ENCODE peak calls at places on chromosomes 7 and 10, in four cellular contexts. F is sigmoid colon, V is SK-N-SH, Q is endodermal cell. G is an unnamed sample.

GRCh38 chr7:129829677-129830631 is 122.8 kb downstream of the UBE2H start:
- DNase-seq in F (peak; percentile 86), V (peak; percentile 42), Q (peak; percentile 89), G (peak; percentile 77)

GRCh38 chr10:24446739-24447138 is 237.8 kb downstream of the KIAA1217 start:
- DNase-seq in F (no peak), V (no peak), Q (no peak), G (peak; percentile 73)

GRCh38 chr7:28405662-28406061 is 6.7 kb upstream of the CREB5 start:
- DNase-seq in F (peak; percentile 85), V (no peak), Q (no peak), G (peak; percentile 47)

GRCh38 chr7:155713382-155713781 is 68.9 kb downstream of the RBM33 start:
- DNase-seq in F (no peak), V (peak; percentile 32), Q (no peak), G (no peak)

GRCh38 chr10:33803248-33803647 is 468.8 kb upstream of the NRP1 start:
- DNase-seq in F (no peak), V (no peak), Q (no peak), G (no peak)

GRCh38 chr7:158413962-158414961 is 173.4 kb downstream of the PTPRN2 start:
- DNase-seq in F (no peak), V (no peak), Q (peak; percentile 49), G (no peak)

GRCh38 chr7:143882020-143882610 is 19.9 kb downstream of the TCAF1 start:
- DNase-seq in F (peak; percentile 91), V (peak; percentile 81), Q (peak; percentile 87), G (no peak)

GRCh38 chr7:115249080-115249479 is 327.2 kb downstream of the MDFIC start:
- DNase-seq in F (no peak), V (no peak), Q (no peak), G (peak; percentile 66)

GRCh38 chr10:53123311-53123710 is 350.7 kb upstream of the MBL2 start:
- DNase-seq in F (no peak), V (no peak), Q (no peak), G (no peak)

GRCh38 chr7:36037121-36037662 is 115.9 kb upstream of the EEPD1 start:
- DNase-seq in F (no peak), V (peak; percentile 73), Q (no peak), G (peak; percentile 76)

GRCh38 chr10:110936757-110937156 is 17.4 kb downstream of the SHOC2 start:
- DNase-seq in F (no peak), V (no peak), Q (no peak), G (no peak)

GRCh38 chr7:45703911-45704682 is 129.9 kb downstream of the ADCY1 start:
- DNase-seq in F (no peak), V (no peak), Q (peak; percentile 30), G (no peak)

GRCh38 chr7:98630770-98631169 is 13.7 kb downstream of the NPTX2 start:
- DNase-seq in F (no peak), V (no peak), Q (peak; percentile 23), G (no peak)

GRCh38 chr10:24156686-24157085 is 52.3 kb upstream of the KIAA1217 start:
- DNase-seq in F (no peak), V (no peak), Q (no peak), G (no peak)

GRCh38 chr7:25469669-25470068 is 241.4 kb upstream of the NPVF start:
- DNase-seq in F (no peak), V (no peak), Q (no peak), G (no peak)

GRCh38 chr10:1762066-1762465 is 24.7 kb upstream of the ADARB2 start:
- DNase-seq in F (no peak), V (no peak), Q (no peak), G (no peak)

GRCh38 chr7:103094102-103094501 is 19.2 kb downstream of the ARMC10 start:
- DNase-seq in F (no peak), V (no peak), Q (no peak), G (no peak)

GRCh38 chr7:15720849-15721471 is 34.5 kb upstream of the MEOX2 start:
- DNase-seq in F (peak; percentile 66), V (peak; percentile 5), Q (peak; percentile 68), G (peak; percentile 39)

DNA sequence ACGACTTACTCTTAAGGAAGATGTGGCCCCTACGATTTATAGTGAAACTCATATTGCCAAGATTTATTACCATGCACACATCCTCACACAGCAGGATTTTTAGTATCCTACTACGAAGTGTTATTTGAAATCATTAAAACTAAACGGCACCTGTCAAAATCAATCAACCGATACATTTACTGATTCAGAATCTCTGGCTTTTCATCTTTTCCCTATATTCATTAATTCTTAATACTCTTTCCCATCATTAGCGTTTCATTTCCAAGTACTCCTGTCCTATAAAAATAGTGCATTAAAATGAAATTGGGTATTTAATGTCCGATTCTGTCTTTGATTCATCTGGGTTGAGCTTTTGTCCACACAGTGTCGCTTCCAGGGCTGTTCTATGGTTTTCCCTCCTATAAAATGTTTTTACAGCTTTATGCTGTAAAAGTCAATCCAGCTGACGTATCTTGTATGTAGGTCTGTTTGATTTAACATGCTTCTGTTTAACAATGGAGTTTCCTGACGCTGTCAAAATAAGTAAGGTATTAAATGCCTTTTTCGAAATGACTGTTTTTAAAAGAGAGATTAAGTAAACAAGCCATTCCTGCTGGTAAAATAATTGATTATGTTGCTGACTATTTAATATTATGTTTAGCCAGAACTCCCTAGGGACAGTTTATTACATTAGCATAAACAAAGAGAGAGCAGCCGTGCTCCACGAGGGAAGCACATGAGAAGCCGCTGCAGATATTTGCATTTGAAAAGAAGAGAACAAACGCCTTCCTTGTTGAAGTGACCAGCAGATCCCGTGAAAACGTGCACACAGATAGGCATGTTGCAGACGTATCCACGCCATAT is 22.3 kb upstream of the SFMBT2 start:
- DNase-seq in F (no peak), V (no peak), Q (no peak), G (no peak)
- H3K4me3 ChIP-seq in F (no peak overlapping the region), V (no peak overlapping the region), Q (no peak overlapping the region), G (no peak overlapping the region)

GRCh38 chr7:116633131-116633988 is 38.6 kb upstream of the MET start:
- DNase-seq in F (no peak), V (no peak), Q (no peak), G (no peak)
- TF ChIP-seq CTCF in F (no peak), V (no peak), Q (no peak), G (no peak)

DNA sequence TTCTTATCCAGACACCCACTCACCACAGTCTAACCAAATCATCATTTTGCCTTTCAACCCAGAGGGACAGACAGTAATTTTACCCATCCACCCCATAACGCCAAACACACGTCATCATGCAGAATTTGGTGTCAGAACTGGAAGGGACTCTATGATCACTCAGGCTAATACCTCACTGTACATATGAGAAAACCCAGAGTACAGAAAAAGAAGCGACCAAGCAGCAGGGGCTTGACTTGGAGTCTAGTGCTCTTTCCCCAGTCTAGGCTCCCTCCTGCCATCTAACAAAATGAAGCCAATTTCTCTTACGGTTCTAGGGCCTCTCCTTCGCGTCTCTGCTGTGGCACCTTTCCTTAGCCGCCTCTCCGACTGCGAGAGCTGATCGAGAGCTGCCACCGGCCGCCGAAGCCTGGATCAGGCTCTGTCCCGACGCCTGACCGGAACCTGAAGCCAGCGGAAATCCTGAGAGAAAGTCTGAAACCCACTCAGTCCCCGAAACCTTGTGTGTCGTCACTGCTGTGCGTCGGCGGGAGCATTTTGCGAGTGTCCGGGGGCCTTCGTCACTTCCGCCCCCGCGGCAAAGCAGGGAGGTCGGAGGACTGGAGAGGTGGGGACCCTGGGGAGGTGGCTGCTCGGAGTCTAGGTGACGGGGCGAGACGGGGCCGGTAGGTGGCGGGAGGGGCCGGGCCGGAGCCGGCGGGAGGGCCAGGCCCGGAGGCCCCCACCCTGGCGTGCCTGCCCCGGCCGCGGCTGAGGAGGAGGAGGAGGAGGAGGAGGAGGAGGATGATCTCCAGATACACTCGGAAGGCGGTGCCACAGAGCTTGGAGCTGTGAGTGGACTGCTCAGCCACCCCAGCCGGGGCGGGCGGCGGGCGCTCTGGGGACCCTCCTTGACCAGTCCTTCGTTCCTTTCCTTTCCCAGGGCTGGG is at the start of the genes ECD and FAM149B1:
- DNase-seq in F (peak; percentile 97), V (peak; percentile 95), Q (peak; percentile 98), G (peak; percentile 85)
- H3K4me3 ChIP-seq in F (peak within 1 kb of the TSS; percentile 92), V (peak within 1 kb of the TSS; percentile 83), Q (peak within 1 kb of the TSS; percentile 94), G (peak within 1 kb of the TSS; percentile 100)

GRCh38 chr10:26438534-26439269 is 561 bp downstream of the APBB1IP start:
- DNase-seq in F (peak; percentile 63), V (peak; percentile 16), Q (peak; percentile 70), G (no peak)
- TF ChIP-seq CTCF in F (no peak), V (no peak), Q (no peak), G (no peak)

GRCh38 chr7:117324940-117325339 is 2.1 kb upstream of the WNT2 start:
- DNase-seq in F (no peak), V (no peak), Q (peak; percentile 78), G (peak; percentile 15)

GRCh38 chr7:117325836-117326235 is 3.0 kb upstream of the WNT2 start:
- DNase-seq in F (no peak), V (no peak), Q (no peak), G (no peak)

GRCh38 chr7:117323877-117324699 is 1.2 kb upstream of the WNT2 start:
- DNase-seq in F (peak; percentile 71), V (peak; percentile 59), Q (peak; percentile 80), G (peak; percentile 22)

GRCh38 chr7:117322741-117323584 is at the start of gene WNT2:
- DNase-seq in F (no peak), V (peak; percentile 39), Q (peak; percentile 61), G (no peak)

DNA sequence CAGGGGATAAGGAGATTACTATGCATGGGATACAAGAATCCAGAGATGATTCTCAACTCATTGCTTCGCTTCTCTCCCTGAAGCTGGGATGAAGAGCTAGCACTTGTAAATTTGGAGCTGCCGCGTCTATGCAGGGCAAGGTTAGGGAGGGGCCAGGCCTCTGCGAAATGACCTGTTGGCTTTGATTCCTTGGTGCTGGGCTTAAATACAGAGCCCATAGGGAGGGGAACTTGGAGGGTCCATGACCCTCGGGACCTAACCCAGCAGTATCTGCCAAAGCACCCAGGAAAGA is 673 bp upstream of the WNT2 start:
- DNase-seq in F (no peak), V (no peak), Q (peak; percentile 67), G (no peak)
- H3K4me3 ChIP-seq in F (no peak overlapping the region), V (peak overlapping the region; percentile 48), Q (peak overlapping the region; percentile 76), G (peak overlapping the region; percentile 48)

GRCh38 chr10:118102116-118102515 is 55.4 kb upstream of the RAB11FIP2 start:
- DNase-seq in F (no peak), V (no peak), Q (no peak), G (no peak)
- TF ChIP-seq CTCF in F (no peak), V (no peak), Q (no peak), G (no peak)

GRCh38 chr10:91034042-91034441 is 113.2 kb upstream of the ANKRD1 start:
- DNase-seq in F (no peak), V (peak; percentile 28), Q (no peak), G (no peak)
- H3K4me3 ChIP-seq in F (no peak overlapping the region), V (no peak overlapping the region), Q (no peak overlapping the region), G (no peak overlapping the region)

DNA sequence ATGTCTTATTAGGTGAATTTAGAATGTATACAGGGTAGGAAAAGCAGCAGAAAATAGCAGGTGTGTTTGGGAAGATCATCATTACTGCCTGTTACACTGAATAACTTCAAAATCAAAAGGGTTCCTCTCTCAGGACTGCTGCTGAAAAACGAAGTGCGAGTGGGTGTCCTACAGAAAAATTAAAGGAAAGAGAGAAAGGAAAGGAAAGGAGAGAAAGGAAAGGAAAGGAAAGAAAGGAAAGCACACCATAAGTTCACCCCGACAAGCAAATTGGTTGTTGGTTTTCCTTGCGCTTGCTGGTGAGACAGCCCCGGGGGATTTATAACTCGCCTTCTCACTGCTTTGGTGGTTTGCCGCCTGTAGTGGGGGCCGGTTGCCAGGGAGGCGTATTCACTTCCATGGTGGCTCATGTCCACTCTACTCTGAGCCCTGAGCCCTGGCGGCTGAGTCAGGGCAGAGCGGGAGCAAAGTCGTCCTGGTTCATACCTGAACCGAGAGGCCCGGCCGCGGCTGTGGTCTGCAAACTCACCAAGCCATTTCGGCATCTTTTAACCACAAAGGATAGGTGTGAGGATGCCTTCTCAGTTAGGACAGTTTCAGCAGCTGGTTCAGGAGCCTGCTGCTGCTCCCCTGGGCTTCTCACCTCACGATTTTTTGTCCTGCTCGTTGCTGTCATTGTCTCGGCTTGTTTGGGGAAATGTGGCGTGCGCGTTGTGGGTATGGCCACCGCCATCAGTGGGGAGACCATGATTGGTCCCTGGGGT is 26.1 kb downstream of the INPP5A start:
- DNase-seq in F (peak; percentile 75), V (no peak), Q (no peak), G (no peak)
- TF ChIP-seq CTCF in F (no peak), V (no peak), Q (no peak), G (no peak)